ENCODE peak calls at places on chromosome 22, in nine cellular contexts. D is stomach; K is neural progenitor cell; L is type B pancreatic cell; A is mesenteric fat pad; J is DND-41; Z is ovary; Q is left ventricle myocardium inferior; P is stimulated activated CD8-positive, alpha-beta memory T cell treated with anti-CD3 and anti-CD28 coated beads, Interleukin-4, amount 100 ng/mL, for 1 hour. I is an unnamed sample.

GRCh38 chr22:27207907-27208306 is 550.5 kb downstream of the MIAT start:
- DNase-seq in D (no peak), K (no peak), L (no peak), A (no peak), J (no peak), Z (no peak), Q (no peak), P (no peak), I (peak; percentile 81)

GRCh38 chr22:38246692-38247091 is 26.1 kb downstream of the TMEM184B start:
- DNase-seq in D (no peak), K (no peak), L (no peak), A (no peak), J (no peak), Z (peak; percentile 72), Q (peak; percentile 66), P (no peak), I (no peak)

GRCh38 chr22:30824096-30824495 is 129.4 kb downstream of the OSBP2 start:
- DNase-seq in D (no peak), K (no peak), L (no peak), A (peak; percentile 47), J (no peak), Z (no peak), Q (no peak), P (no peak), I (no peak)

GRCh38 chr22:42346722-42347121 is 76.3 kb upstream of the TCF20 start:
- DNase-seq in D (no peak), K (no peak), L (no peak), A (no peak), J (no peak), Z (no peak), Q (no peak), P (no peak), I (no peak)

GRCh38 chr22:23574371-23574811 is 5.7 kb downstream of the IGLL1 start:
- DNase-seq in D (no peak), K (no peak), L (no peak), A (no peak), J (no peak), Z (peak; percentile 13), Q (no peak), P (no peak), I (no peak)

GRCh38 chr22:45101828-45102227 is 61.9 kb upstream of the NUP50 start:
- DNase-seq in D (peak; percentile 53), K (peak; percentile 80), L (no peak), A (no peak), J (peak; percentile 42), Z (peak; percentile 52), Q (peak; percentile 21), P (no peak), I (peak; percentile 62)

GRCh38 chr22:39943366-39943765 is 16.8 kb upstream of the TMA7B start:
- DNase-seq in D (no peak), K (peak; percentile 61), L (no peak), A (no peak), J (peak; percentile 55), Z (no peak), Q (no peak), P (no peak), I (no peak)

GRCh38 chr22:45994516-45995404 is 17.8 kb upstream of the WNT7B start:
- DNase-seq in D (peak; percentile 88), K (peak; percentile 77), L (peak; percentile 91), A (peak; percentile 95), J (peak; percentile 80), Z (peak; percentile 91), Q (peak; percentile 85), P (peak; percentile 70), I (peak; percentile 83)

GRCh38 chr22:31233001-31233400 is 20.9 kb downstream of the LIMK2 start:
- DNase-seq in D (no peak), K (no peak), L (no peak), A (no peak), J (no peak), Z (no peak), Q (no peak), P (no peak), I (no peak)

GRCh38 chr22:19121631-19122142 is 525 bp downstream of the DGCR2 start:
- DNase-seq in D (peak; percentile 65), K (peak; percentile 74), L (no peak), A (no peak), J (peak; percentile 40), Z (peak; percentile 67), Q (peak; percentile 66), P (no peak), I (peak; percentile 41)

GRCh38 chr22:24325105-24325757 is 54.6 kb downstream of the SPECC1L start:
- DNase-seq in D (no peak), K (peak; percentile 48), L (no peak), A (no peak), J (peak; percentile 57), Z (no peak), Q (no peak), P (no peak), I (peak; percentile 86)

GRCh38 chr22:50010676-50011446 is 1.7 kb downstream of the IL17REL start:
- DNase-seq in D (no peak), K (no peak), L (no peak), A (peak; percentile 74), J (no peak), Z (peak; percentile 31), Q (no peak), P (peak; percentile 37), I (no peak)

I was measured in AG08395.